ENCODE peak calls at places on chromosomes 6 and 20, in seven cellular contexts. One of them, this sample, is unnamed.

GRCh38 chr6:169808608-169808967 is 57.2 kb downstream of the ERMARD start:
- DNase-seq in GM23338: no peak
- DNase-seq in left ventricle myocardium inferior: no peak
- DNase-seq in fibroblast of lung: no peak
- DNase-seq in naive thymus-derived CD4-positive, alpha-beta T cell: no peak
- DNase-seq in CD8-positive, alpha-beta memory T cell: no peak
- DNase-seq in CD4-positive, alpha-beta memory T cell: no peak
- DNase-seq in this sample: no peak

GRCh38 chr20:15708984-15709598 is 864.2 kb downstream of the KIF16B start:
- DNase-seq in GM23338: peak; percentile 85
- DNase-seq in left ventricle myocardium inferior: peak; percentile 30
- DNase-seq in fibroblast of lung: peak; percentile 1
- DNase-seq in naive thymus-derived CD4-positive, alpha-beta T cell: peak; percentile 42
- DNase-seq in CD8-positive, alpha-beta memory T cell: no peak
- DNase-seq in CD4-positive, alpha-beta memory T cell: no peak
- DNase-seq in this sample: peak; percentile 64

GRCh38 chr6:131244942-131245341 is 109.7 kb downstream of the AKAP7 start:
- DNase-seq in GM23338: no peak
- DNase-seq in left ventricle myocardium inferior: no peak
- DNase-seq in fibroblast of lung: no peak
- DNase-seq in naive thymus-derived CD4-positive, alpha-beta T cell: no peak
- DNase-seq in CD8-positive, alpha-beta memory T cell: no peak
- DNase-seq in CD4-positive, alpha-beta memory T cell: peak; percentile 6
- DNase-seq in this sample: no peak

GRCh38 chr6:112029045-112029822 is 24.7 kb upstream of the CCN6 start:
- DNase-seq in GM23338: peak; percentile 92
- DNase-seq in left ventricle myocardium inferior: peak; percentile 62
- DNase-seq in fibroblast of lung: peak; percentile 53
- DNase-seq in naive thymus-derived CD4-positive, alpha-beta T cell: peak; percentile 58
- DNase-seq in CD8-positive, alpha-beta memory T cell: peak; percentile 46
- DNase-seq in CD4-positive, alpha-beta memory T cell: peak; percentile 36
- DNase-seq in this sample: peak; percentile 78

GRCh38 chr20:60299951-60300350 is 341.7 kb downstream of the CDH26 start:
- DNase-seq in GM23338: no peak
- DNase-seq in left ventricle myocardium inferior: no peak
- DNase-seq in fibroblast of lung: no peak
- DNase-seq in naive thymus-derived CD4-positive, alpha-beta T cell: no peak
- DNase-seq in CD8-positive, alpha-beta memory T cell: no peak
- DNase-seq in CD4-positive, alpha-beta memory T cell: no peak
- DNase-seq in this sample: no peak

GRCh38 chr6:161480416-161481165 is 206.7 kb upstream of the AGPAT4 start:
- DNase-seq in GM23338: no peak
- DNase-seq in left ventricle myocardium inferior: no peak
- DNase-seq in fibroblast of lung: peak; percentile 41
- DNase-seq in naive thymus-derived CD4-positive, alpha-beta T cell: no peak
- DNase-seq in CD8-positive, alpha-beta memory T cell: no peak
- DNase-seq in CD4-positive, alpha-beta memory T cell: no peak
- DNase-seq in this sample: no peak

GRCh38 chr20:38962044-38962897 is at the start of gene DHX35:
- DNase-seq in GM23338: peak; percentile 98
- DNase-seq in left ventricle myocardium inferior: peak; percentile 99
- DNase-seq in fibroblast of lung: peak; percentile 91
- DNase-seq in naive thymus-derived CD4-positive, alpha-beta T cell: peak; percentile 99
- DNase-seq in CD8-positive, alpha-beta memory T cell: peak; percentile 99
- DNase-seq in CD4-positive, alpha-beta memory T cell: peak; percentile 98
- DNase-seq in this sample: peak; percentile 99

GRCh38 chr20:64155258-64156135 is 8.8 kb upstream of the MYT1 start:
- DNase-seq in GM23338: no peak
- DNase-seq in left ventricle myocardium inferior: no peak
- DNase-seq in fibroblast of lung: no peak
- DNase-seq in naive thymus-derived CD4-positive, alpha-beta T cell: no peak
- DNase-seq in CD8-positive, alpha-beta memory T cell: no peak
- DNase-seq in CD4-positive, alpha-beta memory T cell: no peak
- DNase-seq in this sample: peak; percentile 84

GRCh38 chr6:88008821-88009220 is 38.8 kb upstream of the SPACA1 start:
- DNase-seq in GM23338: no peak
- DNase-seq in left ventricle myocardium inferior: no peak
- DNase-seq in fibroblast of lung: peak; percentile 38
- DNase-seq in naive thymus-derived CD4-positive, alpha-beta T cell: no peak
- DNase-seq in CD8-positive, alpha-beta memory T cell: no peak
- DNase-seq in CD4-positive, alpha-beta memory T cell: no peak
- DNase-seq in this sample: no peak

GRCh38 chr20:58449703-58450138 is 60.7 kb downstream of the VAPB start:
- DNase-seq in GM23338: no peak
- DNase-seq in left ventricle myocardium inferior: no peak
- DNase-seq in fibroblast of lung: no peak
- DNase-seq in naive thymus-derived CD4-positive, alpha-beta T cell: no peak
- DNase-seq in CD8-positive, alpha-beta memory T cell: no peak
- DNase-seq in CD4-positive, alpha-beta memory T cell: no peak
- DNase-seq in this sample: no peak

GRCh38 chr6:129679250-129679649 is 30.7 kb downstream of the ARHGAP18 start:
- DNase-seq in GM23338: no peak
- DNase-seq in left ventricle myocardium inferior: no peak
- DNase-seq in fibroblast of lung: peak; percentile 61
- DNase-seq in naive thymus-derived CD4-positive, alpha-beta T cell: no peak
- DNase-seq in CD8-positive, alpha-beta memory T cell: no peak
- DNase-seq in CD4-positive, alpha-beta memory T cell: no peak
- DNase-seq in this sample: no peak

GRCh38 chr6:101765281-101765680 is 371.8 kb downstream of the GRIK2 start:
- DNase-seq in GM23338: no peak
- DNase-seq in left ventricle myocardium inferior: no peak
- DNase-seq in fibroblast of lung: no peak
- DNase-seq in naive thymus-derived CD4-positive, alpha-beta T cell: no peak
- DNase-seq in CD8-positive, alpha-beta memory T cell: no peak
- DNase-seq in CD4-positive, alpha-beta memory T cell: no peak
- DNase-seq in this sample: no peak

GRCh38 chr6:161393839-161394364 is 120.0 kb upstream of the AGPAT4 start:
- DNase-seq in GM23338: peak; percentile 72
- DNase-seq in left ventricle myocardium inferior: no peak
- DNase-seq in fibroblast of lung: peak; percentile 90
- DNase-seq in naive thymus-derived CD4-positive, alpha-beta T cell: peak; percentile 33
- DNase-seq in CD8-positive, alpha-beta memory T cell: no peak
- DNase-seq in CD4-positive, alpha-beta memory T cell: peak; percentile 73
- DNase-seq in this sample: peak; percentile 72

GRCh38 chr20:60977896-60978295 is 274.2 kb upstream of the CDH4 start:
- DNase-seq in GM23338: no peak
- DNase-seq in left ventricle myocardium inferior: no peak
- DNase-seq in fibroblast of lung: no peak
- DNase-seq in naive thymus-derived CD4-positive, alpha-beta T cell: no peak
- DNase-seq in CD8-positive, alpha-beta memory T cell: no peak
- DNase-seq in CD4-positive, alpha-beta memory T cell: no peak
- DNase-seq in this sample: no peak

GRCh38 chr20:29430531-29430930 is 1826.9 kb upstream of the DEFB115 start:
- DNase-seq in GM23338: no peak
- DNase-seq in left ventricle myocardium inferior: no peak
- DNase-seq in fibroblast of lung: no peak
- DNase-seq in naive thymus-derived CD4-positive, alpha-beta T cell: no peak
- DNase-seq in CD8-positive, alpha-beta memory T cell: no peak
- DNase-seq in CD4-positive, alpha-beta memory T cell: no peak
- DNase-seq in this sample: no peak

GRCh38 chr6:52894278-52894677 is 15.2 kb downstream of the GSTA3 start:
- DNase-seq in GM23338: no peak
- DNase-seq in left ventricle myocardium inferior: no peak
- DNase-seq in fibroblast of lung: no peak
- DNase-seq in naive thymus-derived CD4-positive, alpha-beta T cell: no peak
- DNase-seq in CD8-positive, alpha-beta memory T cell: no peak
- DNase-seq in CD4-positive, alpha-beta memory T cell: no peak
- DNase-seq in this sample: no peak

GRCh38 chr20:30489604-30490003 is 767.9 kb upstream of the DEFB115 start:
- DNase-seq in GM23338: peak; percentile 54
- DNase-seq in left ventricle myocardium inferior: no peak
- DNase-seq in fibroblast of lung: no peak
- DNase-seq in naive thymus-derived CD4-positive, alpha-beta T cell: no peak
- DNase-seq in CD8-positive, alpha-beta memory T cell: no peak
- DNase-seq in CD4-positive, alpha-beta memory T cell: no peak
- DNase-seq in this sample: no peak

GRCh38 chr6:56226946-56227879 is 20.2 kb downstream of the COL21A1 start:
- DNase-seq in GM23338: no peak
- DNase-seq in left ventricle myocardium inferior: no peak
- DNase-seq in fibroblast of lung: peak; percentile 51
- DNase-seq in naive thymus-derived CD4-positive, alpha-beta T cell: no peak
- DNase-seq in CD8-positive, alpha-beta memory T cell: no peak
- DNase-seq in CD4-positive, alpha-beta memory T cell: no peak
- DNase-seq in this sample: no peak

GRCh38 chr20:43835944-43836540 is 78.6 kb upstream of the TOX2 start:
- DNase-seq in GM23338: no peak
- DNase-seq in left ventricle myocardium inferior: no peak
- DNase-seq in fibroblast of lung: no peak
- DNase-seq in naive thymus-derived CD4-positive, alpha-beta T cell: no peak
- DNase-seq in CD8-positive, alpha-beta memory T cell: no peak
- DNase-seq in CD4-positive, alpha-beta memory T cell: no peak
- DNase-seq in this sample: no peak

GRCh38 chr6:43978473-43979360 is 148.5 kb downstream of the MRPL14 start:
- DNase-seq in GM23338: no peak
- DNase-seq in left ventricle myocardium inferior: no peak
- DNase-seq in fibroblast of lung: no peak
- DNase-seq in naive thymus-derived CD4-positive, alpha-beta T cell: no peak
- DNase-seq in CD8-positive, alpha-beta memory T cell: no peak
- DNase-seq in CD4-positive, alpha-beta memory T cell: no peak
- DNase-seq in this sample: peak; percentile 65

GRCh38 chr6:155867682-155868081 is 412.0 kb upstream of the NOX3 start:
- DNase-seq in GM23338: no peak
- DNase-seq in left ventricle myocardium inferior: no peak
- DNase-seq in fibroblast of lung: no peak
- DNase-seq in naive thymus-derived CD4-positive, alpha-beta T cell: no peak
- DNase-seq in CD8-positive, alpha-beta memory T cell: no peak
- DNase-seq in CD4-positive, alpha-beta memory T cell: no peak
- DNase-seq in this sample: no peak

GRCh38 chr6:110341671-110342304 is 16.4 kb downstream of the METTL24 start:
- DNase-seq in GM23338: peak; percentile 79
- DNase-seq in left ventricle myocardium inferior: no peak
- DNase-seq in fibroblast of lung: no peak
- DNase-seq in naive thymus-derived CD4-positive, alpha-beta T cell: no peak
- DNase-seq in CD8-positive, alpha-beta memory T cell: no peak
- DNase-seq in CD4-positive, alpha-beta memory T cell: no peak
- DNase-seq in this sample: no peak

GRCh38 chr20:52923123-52923543 is 49.0 kb upstream of the TSHZ2 start:
- DNase-seq in GM23338: peak; percentile 11
- DNase-seq in left ventricle myocardium inferior: no peak
- DNase-seq in fibroblast of lung: peak; percentile 100
- DNase-seq in naive thymus-derived CD4-positive, alpha-beta T cell: no peak
- DNase-seq in CD8-positive, alpha-beta memory T cell: no peak
- DNase-seq in CD4-positive, alpha-beta memory T cell: no peak
- DNase-seq in this sample: peak; percentile 27

GRCh38 chr20:49561806-49562205 is 6.1 kb downstream of the PTGIS start:
- DNase-seq in GM23338: no peak
- DNase-seq in left ventricle myocardium inferior: no peak
- DNase-seq in fibroblast of lung: no peak
- DNase-seq in naive thymus-derived CD4-positive, alpha-beta T cell: no peak
- DNase-seq in CD8-positive, alpha-beta memory T cell: no peak
- DNase-seq in CD4-positive, alpha-beta memory T cell: no peak
- DNase-seq in this sample: no peak
- H3K27ac ChIP-seq in GM23338: peak overlapping the region; percentile 88
- H3K27ac ChIP-seq in left ventricle myocardium inferior: peak overlapping the region; percentile 81
- H3K27ac ChIP-seq in fibroblast of lung: no peak overlapping the region
- H3K27ac ChIP-seq in naive thymus-derived CD4-positive, alpha-beta T cell: no peak overlapping the region
- H3K27ac ChIP-seq in CD8-positive, alpha-beta memory T cell: no peak overlapping the region
- H3K27ac ChIP-seq in CD4-positive, alpha-beta memory T cell: no peak overlapping the region
- H3K27ac ChIP-seq in this sample: peak overlapping the region; percentile 80

GRCh38 chr6:4447646-4448315 is 312.4 kb upstream of the ECI2 start:
- DNase-seq in GM23338: no peak
- DNase-seq in left ventricle myocardium inferior: no peak
- DNase-seq in fibroblast of lung: no peak
- DNase-seq in naive thymus-derived CD4-positive, alpha-beta T cell: no peak
- DNase-seq in CD8-positive, alpha-beta memory T cell: no peak
- DNase-seq in CD4-positive, alpha-beta memory T cell: no peak
- DNase-seq in this sample: no peak
- H3K27ac ChIP-seq in GM23338: no peak overlapping the region
- H3K27ac ChIP-seq in left ventricle myocardium inferior: peak overlapping the region; percentile 63
- H3K27ac ChIP-seq in fibroblast of lung: peak overlapping the region; percentile 68
- H3K27ac ChIP-seq in naive thymus-derived CD4-positive, alpha-beta T cell: no peak overlapping the region
- H3K27ac ChIP-seq in CD8-positive, alpha-beta memory T cell: no peak overlapping the region
- H3K27ac ChIP-seq in CD4-positive, alpha-beta memory T cell: no peak overlapping the region
- H3K27ac ChIP-seq in this sample: no peak overlapping the region

DNA sequence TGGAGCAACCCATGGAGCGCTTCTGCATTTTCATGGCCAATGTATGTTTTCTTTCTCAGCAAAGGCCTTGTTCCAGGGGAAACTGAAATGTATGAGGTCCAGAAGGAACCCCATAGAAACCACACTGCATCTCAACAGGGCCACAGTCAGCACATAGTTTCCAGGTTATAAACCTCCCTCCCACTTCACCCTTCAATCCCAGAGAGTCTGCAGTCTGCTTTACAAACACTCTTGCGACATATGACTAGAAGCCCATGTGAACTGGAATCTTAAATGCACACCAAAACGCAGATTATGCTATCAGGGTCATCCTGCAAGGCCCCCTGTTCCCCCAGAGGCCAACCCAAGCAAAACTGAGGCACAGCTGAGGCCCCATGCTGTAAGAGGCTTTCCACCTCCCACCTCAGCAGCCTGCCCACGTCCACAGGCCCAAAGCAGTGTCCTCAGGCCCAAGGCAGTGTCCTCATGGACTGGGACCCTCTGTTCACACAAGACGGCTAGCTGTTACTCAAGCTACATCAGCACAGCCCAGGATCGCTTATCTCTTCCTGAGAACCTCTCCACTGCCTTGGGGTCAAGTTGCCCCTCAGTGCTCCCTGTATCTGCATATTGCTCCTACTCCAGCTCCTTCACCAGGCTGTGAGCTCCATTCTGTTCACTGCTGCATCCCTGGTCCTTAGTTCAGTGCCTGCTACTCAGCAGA is 209.0 kb upstream of the TAB2 start:
- DNase-seq in GM23338: no peak
- DNase-seq in left ventricle myocardium inferior: no peak
- DNase-seq in fibroblast of lung: no peak
- DNase-seq in naive thymus-derived CD4-positive, alpha-beta T cell: no peak
- DNase-seq in CD8-positive, alpha-beta memory T cell: no peak
- DNase-seq in CD4-positive, alpha-beta memory T cell: no peak
- DNase-seq in this sample: no peak
- H3K27ac ChIP-seq in GM23338: no peak overlapping the region
- H3K27ac ChIP-seq in left ventricle myocardium inferior: peak overlapping the region; percentile 47
- H3K27ac ChIP-seq in fibroblast of lung: no peak overlapping the region
- H3K27ac ChIP-seq in naive thymus-derived CD4-positive, alpha-beta T cell: no peak overlapping the region
- H3K27ac ChIP-seq in CD8-positive, alpha-beta memory T cell: no peak overlapping the region
- H3K27ac ChIP-seq in CD4-positive, alpha-beta memory T cell: no peak overlapping the region
- H3K27ac ChIP-seq in this sample: no peak overlapping the region

DNA sequence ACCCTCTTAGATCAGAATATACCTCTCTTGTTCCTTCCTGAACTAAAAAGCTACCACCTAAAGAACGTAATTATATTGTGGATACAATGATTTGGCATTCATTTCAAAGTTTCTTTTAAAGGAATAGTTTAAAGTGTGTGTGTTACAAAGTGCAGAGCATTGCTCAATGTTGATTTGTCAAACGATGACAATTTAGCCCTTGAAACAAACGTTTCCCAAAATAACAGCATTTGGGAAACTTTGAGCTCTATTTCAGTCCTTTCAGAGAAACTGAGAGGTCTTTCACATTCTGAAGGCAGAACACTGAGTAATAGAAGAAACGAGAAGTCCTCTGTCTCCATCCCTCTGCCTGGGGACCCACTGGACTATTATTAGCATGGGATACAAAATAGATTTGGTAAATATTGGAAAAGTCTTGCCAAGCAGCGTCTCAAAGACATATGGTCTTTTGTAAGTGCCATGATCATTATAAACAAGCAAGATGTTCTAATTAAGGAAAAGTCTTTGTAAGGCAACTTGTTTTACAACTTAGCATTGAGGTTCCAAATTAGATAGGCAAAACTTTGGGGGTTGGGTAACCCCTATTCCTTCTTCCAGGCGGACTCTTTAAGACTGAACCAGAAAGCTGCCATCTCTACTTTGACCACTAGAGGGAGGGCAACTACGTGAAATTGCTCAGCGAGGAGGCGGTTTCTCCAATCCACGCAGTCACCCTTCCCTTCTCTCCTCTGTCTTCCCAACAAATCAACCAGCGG is 208.8 kb downstream of the RNF144B start:
- DNase-seq in GM23338: peak; percentile 93
- DNase-seq in left ventricle myocardium inferior: no peak
- DNase-seq in fibroblast of lung: peak; percentile 53
- DNase-seq in naive thymus-derived CD4-positive, alpha-beta T cell: peak; percentile 28
- DNase-seq in CD8-positive, alpha-beta memory T cell: peak; percentile 2
- DNase-seq in CD4-positive, alpha-beta memory T cell: peak; percentile 13
- DNase-seq in this sample: peak; percentile 74
- H3K27ac ChIP-seq in GM23338: no peak overlapping the region
- H3K27ac ChIP-seq in left ventricle myocardium inferior: no peak overlapping the region
- H3K27ac ChIP-seq in fibroblast of lung: no peak overlapping the region
- H3K27ac ChIP-seq in naive thymus-derived CD4-positive, alpha-beta T cell: no peak overlapping the region
- H3K27ac ChIP-seq in CD8-positive, alpha-beta memory T cell: no peak overlapping the region
- H3K27ac ChIP-seq in CD4-positive, alpha-beta memory T cell: no peak overlapping the region
- H3K27ac ChIP-seq in this sample: no peak overlapping the region